ENCODE peak calls at places on chromosomes 1 and 21, in seven cellular contexts. D is psoas muscle, S is NB4, J is tibial artery, Y is endodermal cell, X is fibroblast of lung, W is fibroblast of mammary gland. M is an unnamed sample.

GRCh38 chr1:235835226-235835625 is 31.5 kb downstream of the LYST start:
- DNase-seq in S (no peak), J (peak), D (peak), W (peak), Y (no peak), X (peak), M (peak)

GRCh38 chr1:228515200-228515834 is 28.1 kb downstream of the RNF187 start:
- DNase-seq in X (peak), J (no peak), S (peak), D (no peak), W (peak), Y (peak), M (peak)

GRCh38 chr1:153631047-153632022 is 2.5 kb upstream of the CHTOP start:
- DNase-seq in W (no peak), S (no peak), X (no peak), D (no peak), J (no peak), Y (no peak), M (no peak)

GRCh38 chr1:223031690-223032601 is 111.1 kb downstream of the TLR5 start:
- DNase-seq in S (no peak), D (peak), J (peak), Y (peak), W (peak), X (peak), M (peak)

GRCh38 chr1:26081267-26082019 is 14.0 kb upstream of the TRIM63 start:
- DNase-seq in W (no peak), J (no peak), S (no peak), D (peak), Y (no peak), X (no peak), M (no peak)

GRCh38 chr21:25457411-25457810 is 149.9 kb downstream of the MRPL39 start:
- DNase-seq in D (no peak), X (peak), J (no peak), W (peak), S (peak), Y (no peak), M (peak)

GRCh38 chr1:83967336-83967735 is 31.6 kb downstream of the TTLL7 start:
- DNase-seq in X (peak), S (no peak), J (no peak), W (peak), D (no peak), Y (no peak), M (no peak)

GRCh38 chr1:1304331-1305299 is 3.1 kb downstream of the ACAP3 start:
- DNase-seq in S (peak), W (peak), X (peak), D (peak), J (peak), Y (peak), M (peak)

GRCh38 chr21:16193758-16194606 is 464.2 kb downstream of the USP25 start:
- DNase-seq in J (peak), Y (peak), S (peak), D (peak), X (peak), W (peak), M (peak)

GRCh38 chr21:21439761-21440160 is 441.6 kb downstream of the NCAM2 start:
- DNase-seq in W (peak), S (no peak), X (peak), J (no peak), Y (no peak), D (no peak), M (peak)

GRCh38 chr1:56378376-56379070 is 200.8 kb downstream of the PLPP3 start:
- DNase-seq in X (peak), S (no peak), J (no peak), Y (no peak), W (no peak), D (no peak), M (no peak)

GRCh38 chr1:98939471-98939870 is 65.2 kb downstream of the PLPPR5 start:
- DNase-seq in S (no peak), X (no peak), Y (no peak), W (no peak), D (no peak), J (no peak), M (no peak)

GRCh38 chr1:98940680-98941079 is 64.0 kb downstream of the PLPPR5 start:
- DNase-seq in J (no peak), W (peak), S (peak), X (peak), D (no peak), Y (no peak), M (peak)

DNA sequence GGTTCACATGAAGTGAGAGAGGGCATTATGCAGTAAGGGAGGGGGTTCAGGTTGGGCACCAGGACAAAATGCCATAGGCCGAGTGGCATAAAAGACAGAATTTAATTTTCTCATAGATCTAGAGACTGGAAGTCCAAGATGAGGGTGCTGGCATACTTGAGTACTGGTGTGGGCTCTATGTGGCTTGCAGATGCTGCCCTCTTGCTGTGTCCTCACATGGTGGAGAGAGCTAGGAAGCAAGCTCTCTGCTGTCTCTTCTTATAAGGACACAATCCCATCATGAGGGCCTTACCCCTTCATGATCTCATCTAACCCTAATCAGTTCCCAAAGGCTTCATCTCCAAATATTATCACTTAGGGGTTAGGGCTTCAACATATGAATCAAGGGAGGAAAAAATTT is 64.6 kb downstream of the PLPPR5 start:
- DNase-seq in X (no peak), D (no peak), Y (no peak), J (no peak), S (peak), W (peak), M (no peak)
- TF ChIP-seq CTCF in X (no peak), D (no peak), Y (peak), J (no peak), S (no peak), W (no peak), M (no peak)

GRCh38 chr1:40081874-40082273 is 15.2 kb downstream of the PPT1 start:
- DNase-seq in X (no peak), Y (no peak), D (no peak), W (no peak), S (no peak), J (no peak), M (no peak)

GRCh38 chr1:40079774-40080390 is 17.2 kb downstream of the PPT1 start:
- DNase-seq in X (no peak), J (no peak), S (no peak), Y (no peak), D (no peak), W (no peak), M (no peak)

GRCh38 chr1:40076895-40077312 is 20.1 kb downstream of the PPT1 start:
- DNase-seq in Y (no peak), X (peak), J (no peak), D (no peak), W (peak), S (no peak), M (peak)

GRCh38 chr1:40075251-40075650 is 21.8 kb downstream of the PPT1 start:
- DNase-seq in Y (no peak), J (no peak), X (no peak), S (peak), W (no peak), D (no peak), M (no peak)

GRCh38 chr1:40078512-40079333 is 18.3 kb downstream of the PPT1 start:
- DNase-seq in S (peak), J (no peak), X (peak), D (no peak), Y (peak), W (peak), M (peak)
- TF ChIP-seq CTCF in S (peak), J (peak), X (peak), D (peak), Y (peak), W (peak), M (peak)

GRCh38 chr1:145859491-145860159 is 744 bp upstream of the PIAS3 start:
- DNase-seq in J (peak), Y (peak), S (peak), W (peak), D (peak), X (peak), M (peak)
- TF ChIP-seq CTCF in J (peak), Y (peak), S (no peak), W (no peak), D (no peak), X (no peak), M (peak)

DNA sequence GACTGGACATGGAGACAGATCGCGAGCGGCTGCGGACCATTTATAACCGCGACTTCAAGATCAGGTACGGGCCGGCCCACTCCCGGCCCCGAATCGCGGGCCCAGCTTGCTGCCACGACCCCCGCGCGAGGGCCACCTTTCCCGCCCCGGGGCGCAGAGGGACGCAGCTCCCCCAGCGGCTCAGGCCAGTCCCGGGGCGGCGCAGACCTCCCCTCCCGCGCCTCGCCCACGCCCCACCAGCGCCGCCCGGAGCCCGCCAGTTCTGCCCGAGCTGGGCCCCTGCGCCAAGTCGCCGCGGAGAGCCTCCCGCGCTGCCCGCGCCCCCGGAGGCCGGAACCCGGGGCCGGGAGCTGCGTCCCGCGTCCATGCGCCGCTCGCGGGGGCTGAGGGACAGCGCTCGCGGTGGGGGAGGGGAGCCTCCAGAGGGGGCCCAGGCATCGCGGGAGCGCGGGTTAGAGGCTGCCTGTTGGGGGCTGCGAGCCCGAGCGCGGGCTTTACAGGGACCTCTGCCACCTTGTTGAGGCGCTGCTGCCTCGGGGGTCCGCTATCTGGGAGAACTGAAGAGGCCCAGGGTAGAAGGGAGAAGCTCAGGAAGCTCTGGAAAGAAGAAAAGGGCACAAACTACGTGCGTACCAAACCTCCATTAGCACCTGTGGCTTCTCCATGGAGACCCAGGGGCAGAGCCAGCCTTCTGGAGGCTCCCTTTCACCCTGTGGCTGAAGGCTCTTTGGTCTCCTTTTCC is 698 bp downstream of the MOV10 start:
- DNase-seq in J (peak), X (peak), D (peak), W (peak), S (peak), Y (peak), M (no peak)
- TF ChIP-seq CTCF in J (peak), X (peak), D (peak), W (no peak), S (no peak), Y (peak), M (no peak)

GRCh38 chr1:113247355-113247754 is 143.0 kb upstream of the MAGI3 start:
- DNase-seq in X (no peak), J (no peak), D (no peak), Y (no peak), S (no peak), W (no peak), M (no peak)
- TF ChIP-seq CTCF in X (no peak), J (no peak), D (no peak), Y (no peak), S (no peak), W (no peak), M (no peak)

GRCh38 chr1:177648138-177648537 is 321.7 kb downstream of the SEC16B start:
- DNase-seq in X (no peak), W (no peak), J (no peak), D (no peak), Y (no peak), S (no peak), M (no peak)
- TF ChIP-seq CTCF in X (no peak), W (no peak), J (no peak), D (no peak), Y (no peak), S (no peak), M (no peak)

DNA sequence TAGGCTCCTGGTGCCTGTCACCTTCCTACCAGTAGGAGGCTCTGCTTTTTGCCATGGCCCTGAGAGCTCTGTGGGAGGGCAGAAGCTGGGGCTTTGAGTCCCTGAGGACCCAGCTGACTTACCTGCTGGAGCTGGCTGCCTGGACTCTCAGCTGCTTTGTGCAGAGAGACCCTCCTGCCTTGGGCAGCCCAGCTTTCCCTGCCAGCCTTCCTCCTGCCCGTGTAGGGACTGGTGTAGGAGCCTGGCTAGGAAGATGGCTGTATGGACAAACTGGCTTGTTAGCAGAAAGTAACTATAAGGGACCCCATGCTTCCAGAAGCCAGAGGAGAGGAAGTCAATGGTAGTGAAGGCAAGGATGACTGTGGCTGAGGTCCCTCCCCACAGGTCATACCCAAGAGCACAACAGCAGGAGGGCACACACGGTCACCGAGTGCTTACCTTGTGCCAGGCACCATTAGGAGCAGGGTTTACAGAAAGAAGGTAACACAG is 9.7 kb upstream of the CELSR2 start:
- DNase-seq in S (peak), J (no peak), W (peak), X (peak), D (no peak), Y (peak), M (peak)
- TF ChIP-seq CTCF in S (peak), J (peak), W (peak), X (peak), D (peak), Y (peak), M (peak)

M was measured in cardiac fibroblast.